ENCODE peak calls at places on chromosome 18, in five cellular contexts. K, W, N, P and A are unnamed samples.

GRCh38 chr18:63131106-63131943 is 188.2 kb downstream of the BCL2 start:
- DNase-seq in W (no peak), P (no peak), K (no peak), N (peak; percentile 16), A (peak; percentile 33)

GRCh38 chr18:75320506-75320905 is 107.0 kb downstream of the SMIM21 start:
- DNase-seq in K (no peak), N (no peak), P (no peak), W (no peak), A (no peak)

GRCh38 chr18:63505566-63506335 is 29.0 kb downstream of the SERPINB5 start:
- DNase-seq in W (peak; percentile 19), P (no peak), K (no peak), N (peak; percentile 44), A (peak; percentile 7)

GRCh38 chr18:3264362-3264761 is 2.4 kb downstream of the MYL12B start:
- DNase-seq in K (no peak), N (no peak), P (no peak), W (no peak), A (no peak)

GRCh38 chr18:6982398-6982797 is 135.2 kb downstream of the LAMA1 start:
- DNase-seq in P (no peak), K (no peak), N (no peak), W (no peak), A (no peak)

GRCh38 chr18:79393626-79394401 is 1.9 kb upstream of the NFATC1 start:
- DNase-seq in N (peak; percentile 64), K (peak; percentile 88), P (peak; percentile 93), W (peak; percentile 44), A (peak; percentile 59)

GRCh38 chr18:39389800-39390379 is 1824.3 kb upstream of the CELF4 start:
- DNase-seq in N (no peak), P (no peak), K (no peak), W (no peak), A (no peak)

GRCh38 chr18:9848170-9848854 is 37.5 kb upstream of the TXNDC2 start:
- DNase-seq in W (no peak), N (no peak), K (no peak), P (no peak), A (no peak)

GRCh38 chr18:10295751-10296150 is 158.7 kb upstream of the APCDD1 start:
- DNase-seq in N (no peak), K (no peak), W (no peak), P (no peak), A (no peak)

GRCh38 chr18:70931942-70932814 is 643.3 kb downstream of the SOCS6 start:
- DNase-seq in N (no peak), W (no peak), K (no peak), P (no peak), A (no peak)

GRCh38 chr18:74682998-74683311 is 85.3 kb downstream of the ZNF407 start:
- DNase-seq in W (no peak), P (no peak), N (no peak), K (no peak), A (peak; percentile 82)

GRCh38 chr18:10953672-10954071 is 195.7 kb downstream of the PIEZO2 start:
- DNase-seq in K (no peak), N (no peak), W (no peak), P (no peak), A (no peak)

GRCh38 chr18:35582899-35583558 is 1.5 kb downstream of the GALNT1 start:
- DNase-seq in K (no peak), P (no peak), W (no peak), N (no peak), A (peak; percentile 56)

GRCh38 chr18:35694803-35695202 is 113.3 kb downstream of the GALNT1 start:
- DNase-seq in N (no peak), W (no peak), K (no peak), P (no peak), A (no peak)

GRCh38 chr18:21458322-21458721 is 142.2 kb downstream of the ESCO1 start:
- DNase-seq in W (no peak), N (no peak), K (peak; percentile 34), P (no peak), A (no peak)

GRCh38 chr18:79139206-79139605 is 70.0 kb downstream of the ATP9B start:
- DNase-seq in P (no peak), W (no peak), K (no peak), N (no peak), A (no peak)

GRCh38 chr18:8976606-8977005 is 125.9 kb upstream of the NDUFV2 start:
- DNase-seq in K (no peak), N (no peak), W (no peak), P (no peak), A (no peak)

GRCh38 chr18:59139291-59139614 is 431 bp upstream of the SEC11C start:
- DNase-seq in W (peak; percentile 81), K (peak; percentile 89), P (peak; percentile 93), N (peak; percentile 91), A (peak; percentile 74)

GRCh38 chr18:62952807-62953206 is 237.5 kb downstream of the PHLPP1 start:
- DNase-seq in W (no peak), P (no peak), N (no peak), K (no peak), A (no peak)

GRCh38 chr18:63553117-63553516 is 10.9 kb downstream of the SERPINB12 start:
- DNase-seq in K (no peak), P (no peak), N (no peak), W (peak; percentile 15), A (peak; percentile 86)

GRCh38 chr18:46273861-46274260 is 169.7 kb downstream of the HAUS1 start:
- DNase-seq in K (no peak), N (no peak), W (no peak), P (no peak), A (no peak)

GRCh38 chr18:77054606-77055428 is 77.8 kb downstream of the MBP start:
- DNase-seq in N (peak; percentile 66), P (peak; percentile 92), W (no peak), K (peak; percentile 88), A (peak; percentile 95)
- H3K4me3 ChIP-seq in N (no peak overlapping the region), P (peak overlapping the region; percentile 32), W (no peak overlapping the region), K (no peak overlapping the region), A (no peak overlapping the region)

GRCh38 chr18:13639196-13639595 is 87.2 kb downstream of the FAM210A start:
- DNase-seq in N (no peak), W (no peak), P (no peak), K (no peak), A (no peak)

GRCh38 chr18:13640266-13640860 is 86.0 kb downstream of the FAM210A start:
- DNase-seq in K (no peak), N (no peak), P (no peak), W (no peak), A (no peak)

GRCh38 chr18:13642440-13642827 is 83.9 kb downstream of the FAM210A start:
- DNase-seq in N (no peak), K (no peak), P (no peak), W (no peak), A (no peak)

GRCh38 chr18:13643261-13643671 is 83.1 kb downstream of the FAM210A start:
- DNase-seq in K (no peak), P (no peak), W (no peak), N (no peak), A (no peak)

DNA sequence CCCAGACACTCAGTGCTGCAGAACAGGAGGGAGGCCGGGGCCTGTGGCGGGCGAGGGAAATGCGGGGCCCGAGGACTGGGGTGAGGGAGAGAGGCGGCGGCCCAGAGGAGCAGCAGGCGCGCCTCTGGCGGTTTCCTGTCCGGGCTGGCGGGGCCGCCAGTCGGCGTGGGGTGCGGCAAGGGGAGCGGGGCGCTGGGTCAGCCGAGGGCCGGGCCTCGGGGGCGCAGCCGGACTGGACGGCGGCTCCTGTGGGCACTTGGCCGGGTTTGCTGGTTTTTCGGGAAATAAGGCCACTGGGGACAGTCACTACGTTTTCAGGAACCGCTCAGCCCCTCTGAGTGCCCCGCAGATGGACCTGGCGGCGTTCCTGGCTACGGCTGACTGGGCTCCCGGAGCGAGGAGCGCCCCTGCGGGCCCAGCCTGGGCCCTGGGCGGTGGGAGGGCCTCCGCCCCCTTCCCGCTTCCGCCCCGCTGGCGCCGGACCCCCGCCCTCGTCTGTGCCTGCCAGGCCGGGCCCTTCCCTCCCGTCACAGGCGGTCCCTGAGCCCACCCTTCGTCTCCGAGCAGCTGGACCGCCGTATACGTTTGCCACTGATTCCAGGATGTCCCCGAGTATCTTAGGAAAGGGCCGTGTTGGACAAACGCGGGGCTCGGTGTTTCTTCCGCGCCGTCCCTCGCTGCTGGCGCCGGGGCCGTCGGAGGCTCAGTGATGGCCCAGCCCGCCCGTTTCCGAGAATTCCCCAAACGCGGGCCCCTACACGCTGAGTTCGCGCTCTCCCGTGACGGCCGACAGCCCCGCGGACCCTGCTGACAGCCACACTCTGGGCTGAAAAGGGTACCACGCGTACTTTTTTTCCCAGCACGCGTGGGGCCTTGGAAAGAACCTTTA is 84.6 kb downstream of the FAM210A start:
- DNase-seq in N (no peak), K (peak; percentile 41), W (no peak), P (no peak), A (no peak)
- H3K4me3 ChIP-seq in N (no peak overlapping the region), K (peak overlapping the region; percentile 7), W (no peak overlapping the region), P (peak overlapping the region; percentile 48), A (no peak overlapping the region)

DNA sequence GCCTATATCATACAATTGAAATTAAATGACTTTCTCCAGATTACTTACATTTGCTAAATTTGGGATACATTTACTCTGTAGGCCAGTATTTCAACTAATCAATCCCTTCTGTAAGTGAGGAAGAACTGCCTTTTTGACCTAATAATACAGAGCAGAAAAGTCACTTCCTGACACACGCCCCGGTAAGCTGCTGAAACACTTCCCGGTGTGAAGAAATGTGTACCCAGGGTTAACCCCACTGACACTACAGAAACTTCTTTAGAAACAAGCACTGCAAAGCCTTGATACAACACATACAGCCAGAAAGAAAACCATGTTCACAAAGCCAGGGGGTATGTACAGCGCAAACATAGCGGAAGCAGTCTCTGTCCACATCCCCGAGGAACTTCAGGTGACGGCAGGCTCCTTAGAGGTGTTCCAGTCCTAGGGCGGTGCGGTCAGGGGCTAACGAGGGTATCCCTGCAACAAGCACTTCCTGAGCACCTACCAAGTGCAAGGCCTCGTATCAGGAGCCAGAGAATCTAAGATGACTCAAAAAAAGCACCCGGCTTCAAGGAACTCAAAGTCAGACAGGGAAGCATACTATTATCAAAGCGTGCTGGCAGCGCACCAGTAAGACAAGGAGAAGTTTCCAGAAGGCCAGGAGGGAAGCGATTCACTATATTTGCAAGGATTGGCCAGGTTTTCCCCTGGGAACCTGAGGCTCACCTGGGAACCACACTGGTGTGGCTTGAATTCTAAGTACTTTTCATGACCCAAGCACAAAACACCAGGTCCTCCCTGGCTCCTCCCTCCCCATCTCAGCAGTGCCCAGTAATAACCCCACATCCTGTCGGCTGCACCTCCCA is 46.6 kb downstream of the ZNF516 start:
- DNase-seq in K (no peak), W (no peak), P (peak; percentile 44), N (no peak), A (peak; percentile 67)
- H3K4me3 ChIP-seq in K (no peak overlapping the region), W (no peak overlapping the region), P (no peak overlapping the region), N (no peak overlapping the region), A (no peak overlapping the region)

DNA sequence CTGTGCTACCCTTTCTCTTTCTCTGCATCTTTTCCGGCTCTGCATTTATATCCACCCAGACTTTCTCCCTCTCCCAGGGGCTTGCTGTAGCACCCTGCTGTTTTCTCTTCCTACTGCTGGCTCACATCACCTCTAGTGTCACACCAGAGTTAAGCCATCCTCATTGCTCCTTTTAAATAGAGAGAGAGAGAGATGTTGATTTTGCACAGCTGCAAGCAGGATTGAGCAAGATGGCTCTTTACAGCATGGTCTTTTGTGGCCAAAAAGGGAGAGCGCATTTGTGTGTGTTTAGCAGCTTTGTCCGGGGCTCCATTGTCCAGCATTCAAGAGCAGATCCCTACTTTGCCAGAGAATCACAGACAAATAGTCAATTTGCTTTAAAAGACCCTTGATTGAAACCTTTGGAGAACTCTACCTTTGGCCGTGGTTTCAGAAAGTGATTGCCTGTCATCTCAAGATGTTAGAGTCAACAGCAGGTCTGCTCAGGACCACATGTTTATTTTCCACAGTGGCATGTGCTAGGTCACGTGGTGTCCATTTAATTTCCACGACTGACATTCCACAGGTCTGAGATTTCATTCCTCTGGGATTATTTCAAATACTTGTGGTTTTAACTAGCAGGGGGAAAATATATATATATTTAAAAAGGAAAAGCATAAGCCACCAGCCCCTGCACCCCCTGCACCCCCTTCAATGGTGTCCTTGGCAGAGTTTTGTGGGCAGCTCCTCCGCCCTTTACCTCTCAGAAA is 360.0 kb upstream of the SLC14A2 start:
- DNase-seq in N (no peak), K (no peak), P (no peak), W (no peak), A (peak; percentile 92)
- H3K4me3 ChIP-seq in N (no peak overlapping the region), K (no peak overlapping the region), P (no peak overlapping the region), W (no peak overlapping the region), A (no peak overlapping the region)